ENCODE peak calls at places on chromosome 9, in ten cellular contexts. L, E, H, Y, Q, W, C, B, R and F are unnamed samples.

GRCh38 chr9:20597862-20598261 is 24.4 kb downstream of the MLLT3 start:
- DNase-seq in W (no peak), B (no peak), R (no peak), E (no peak), H (no peak), C (no peak), Q (no peak), Y (no peak), L (no peak), F (no peak)

GRCh38 chr9:137449931-137450537 is 8.9 kb upstream of the ENTPD8 start:
- DNase-seq in Q (no peak), W (no peak), Y (no peak), C (no peak), E (no peak), R (no peak), H (no peak), B (no peak), L (peak), F (no peak)

GRCh38 chr9:133968966-133969617 is 23.0 kb downstream of the VAV2 start:
- DNase-seq in R (no peak), H (no peak), E (no peak), B (no peak), Y (no peak), L (peak), Q (no peak), C (no peak), W (no peak), F (no peak)

GRCh38 chr9:135692410-135692809 is 6.9 kb downstream of the SOHLH1 start:
- DNase-seq in E (peak), C (no peak), Q (no peak), W (no peak), H (no peak), L (no peak), R (no peak), B (peak), Y (no peak), F (no peak)

GRCh38 chr9:109143881-109144562 is 23.0 kb downstream of the FRRS1L start:
- DNase-seq in W (peak), Q (no peak), B (no peak), Y (no peak), R (no peak), C (peak), L (no peak), E (peak), H (no peak), F (peak)

GRCh38 chr9:91303741-91304140 is 58.0 kb downstream of the AUH start:
- DNase-seq in E (no peak), R (no peak), Q (no peak), L (no peak), H (no peak), Y (no peak), W (no peak), B (no peak), C (no peak), F (no peak)

GRCh38 chr9:13388157-13388556 is 108.7 kb upstream of the MPDZ start:
- DNase-seq in R (no peak), B (no peak), E (peak), C (peak), W (no peak), Y (no peak), H (no peak), L (no peak), Q (no peak), F (no peak)

GRCh38 chr9:123929177-123929869 is 603 bp downstream of the DENND1A start:
- DNase-seq in R (no peak), H (no peak), Q (no peak), C (no peak), W (no peak), B (no peak), Y (peak), E (no peak), L (no peak), F (no peak)

GRCh38 chr9:114733814-114734213 is 51.8 kb upstream of the TEX48 start:
- DNase-seq in L (no peak), W (peak), C (peak), Y (no peak), B (no peak), H (no peak), R (no peak), E (peak), Q (peak), F (peak)

GRCh38 chr9:2053883-2054845 is 39.0 kb downstream of the SMARCA2 start:
- DNase-seq in C (peak), Q (no peak), H (no peak), R (no peak), L (no peak), E (peak), W (no peak), B (peak), Y (peak), F (peak)

GRCh38 chr9:135665795-135666189 is 2.7 kb downstream of the LCN9 start:
- DNase-seq in H (no peak), Q (no peak), B (no peak), C (no peak), W (no peak), E (no peak), L (no peak), Y (no peak), R (no peak), F (no peak)

DNA sequence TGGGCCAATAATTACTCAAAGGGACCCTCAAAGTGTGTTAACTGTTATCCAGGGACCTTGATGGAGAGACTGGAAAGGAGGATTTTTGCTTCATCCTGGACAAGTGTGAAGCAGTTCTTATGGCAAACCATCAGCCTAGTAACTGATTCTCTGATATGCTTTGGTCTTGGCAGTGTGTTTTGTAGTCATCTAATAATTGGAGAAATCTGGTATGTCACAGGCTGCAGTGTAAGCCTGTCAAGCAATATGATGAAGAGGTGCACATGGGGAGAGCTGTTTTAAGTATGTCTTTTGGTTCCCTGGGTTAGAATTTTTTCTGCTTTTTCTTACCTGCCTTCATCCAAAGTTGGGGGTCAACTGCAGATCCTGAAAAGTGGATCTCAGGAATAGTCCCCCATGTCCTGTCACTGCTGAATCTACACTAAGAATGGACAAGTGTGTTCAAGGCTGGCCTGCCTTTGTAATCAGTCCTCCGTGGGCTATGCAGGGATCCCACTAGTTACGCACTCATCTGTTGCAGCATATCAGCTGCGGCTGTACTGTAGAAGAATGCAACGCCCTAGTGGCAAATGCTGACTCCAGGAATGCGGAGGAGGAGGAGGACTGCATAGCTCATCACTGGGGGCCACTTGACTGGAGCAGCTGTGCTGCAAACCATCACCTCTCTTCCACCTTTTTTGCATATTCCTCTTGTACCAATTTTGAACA is 1.9 kb downstream of the SPTAN1 start:
- DNase-seq in R (no peak), H (peak), Y (peak), E (peak), C (peak), B (peak), L (peak), W (peak), Q (peak), F (peak)
- TF ChIP-seq CTCF in R (no peak), H (peak), Y (no peak), E (peak), C (no peak), B (no peak), L (peak), W (no peak), Q (peak), F (peak)

GRCh38 chr9:96217756-96218693 is 84.0 kb downstream of the HSD17B3 start:
- DNase-seq in C (peak), L (peak), R (peak), H (peak), Y (peak), Q (peak), E (peak), W (peak), B (peak), F (peak)

GRCh38 chr9:96217358-96217755 is 84.6 kb downstream of the HSD17B3 start:
- DNase-seq in Q (no peak), L (peak), B (no peak), R (no peak), W (no peak), E (no peak), H (no peak), C (no peak), Y (peak), F (no peak)

GRCh38 chr9:96222132-96222531 is 79.8 kb downstream of the HSD17B3 start:
- DNase-seq in E (peak), W (no peak), R (no peak), Y (no peak), H (no peak), Q (no peak), B (no peak), L (no peak), C (no peak), F (no peak)

GRCh38 chr9:96218821-96219614 is 83.0 kb downstream of the HSD17B3 start:
- DNase-seq in W (no peak), R (no peak), Q (no peak), B (no peak), L (no peak), Y (peak), H (no peak), C (no peak), E (no peak), F (no peak)

DNA sequence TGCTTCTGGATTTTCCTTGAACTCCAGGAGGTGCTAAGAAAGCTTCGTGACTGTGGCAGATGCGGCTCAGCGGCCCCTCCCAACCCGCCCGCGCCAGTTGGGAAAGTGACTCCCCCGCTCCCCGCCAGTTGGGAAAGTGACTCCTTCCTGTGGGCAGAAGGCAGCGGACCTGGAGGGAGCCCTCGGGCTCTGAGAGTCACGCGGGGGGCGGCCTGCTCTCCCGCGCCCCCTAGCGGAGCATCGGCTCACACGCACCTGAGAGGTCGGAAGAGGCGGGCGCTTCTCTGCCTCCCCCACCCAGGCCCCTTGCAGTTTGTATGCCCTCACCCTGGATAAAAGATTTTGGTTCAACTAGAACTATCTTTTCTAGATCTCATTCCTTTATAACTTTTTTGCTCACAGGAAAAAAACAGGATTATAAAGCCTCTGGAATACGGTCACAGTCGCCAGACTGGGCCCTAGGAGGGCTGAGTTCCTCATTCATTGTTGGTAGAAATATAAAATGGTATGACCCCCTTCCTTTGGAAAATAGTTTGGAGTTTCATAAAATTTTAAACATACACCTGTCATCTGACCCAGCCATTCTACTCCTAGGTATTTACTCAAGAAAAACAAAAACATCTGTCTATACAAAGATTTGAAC is 82.2 kb downstream of the HSD17B3 start:
- DNase-seq in C (peak), B (peak), R (peak), H (no peak), Q (no peak), L (peak), Y (peak), E (peak), W (peak), F (no peak)
- TF ChIP-seq CTCF in C (peak), B (peak), R (peak), H (peak), Q (peak), L (peak), Y (peak), E (peak), W (peak), F (peak)

GRCh38 chr9:6614489-6614888 is 31.0 kb downstream of the GLDC start:
- DNase-seq in E (no peak), Y (no peak), B (no peak), H (no peak), R (no peak), W (no peak), Q (no peak), C (no peak), L (no peak), F (no peak)
- TF ChIP-seq CTCF in E (no peak), Y (no peak), B (no peak), H (no peak), R (no peak), W (no peak), Q (no peak), C (no peak), L (no peak), F (no peak)

DNA sequence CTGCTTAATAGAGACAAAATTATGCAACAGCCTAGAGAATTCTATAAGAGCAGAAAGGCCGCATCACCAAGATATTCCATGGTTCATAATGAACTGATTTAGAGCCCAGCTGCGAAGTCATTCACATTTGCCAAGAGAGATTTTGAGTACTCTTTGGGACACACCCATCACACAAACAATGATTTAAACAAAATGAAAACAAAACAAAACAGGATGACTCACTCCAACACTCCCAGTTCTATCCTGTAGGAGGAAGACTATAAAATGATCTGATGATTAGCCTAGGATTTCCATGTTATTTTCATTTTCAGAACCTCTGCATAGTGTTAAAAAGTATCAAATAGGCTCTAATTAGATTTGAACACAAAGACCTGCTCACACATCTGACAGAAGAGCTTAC is 145.8 kb upstream of the GNA14 start:
- DNase-seq in W (no peak), B (peak), H (no peak), L (no peak), R (no peak), C (peak), E (peak), Q (peak), Y (no peak), F (peak)
- TF ChIP-seq CTCF in W (no peak), B (no peak), H (peak), L (no peak), R (peak), C (peak), E (peak), Q (peak), Y (no peak), F (peak)

GRCh38 chr9:94011134-94011533 is 56.0 kb upstream of the BARX1 start:
- DNase-seq in Q (no peak), Y (peak), L (no peak), H (no peak), E (peak), R (no peak), W (no peak), B (no peak), C (peak), F (no peak)

GRCh38 chr9:94014845-94015244 is 59.7 kb upstream of the BARX1 start:
- DNase-seq in W (no peak), R (no peak), Y (no peak), C (no peak), Q (no peak), B (no peak), L (no peak), H (no peak), E (no peak), F (no peak)

GRCh38 chr9:94017939-94018531 is 62.9 kb upstream of the BARX1 start:
- DNase-seq in R (no peak), L (no peak), C (peak), Y (no peak), Q (no peak), W (no peak), H (no peak), B (no peak), E (peak), F (no peak)

GRCh38 chr9:94016744-94017143 is 61.6 kb upstream of the BARX1 start:
- DNase-seq in E (no peak), W (no peak), Q (no peak), L (no peak), R (no peak), Y (no peak), H (no peak), B (no peak), C (no peak), F (no peak)

GRCh38 chr9:94014066-94014654 is 59.0 kb upstream of the BARX1 start:
- DNase-seq in E (peak), C (peak), L (no peak), W (peak), H (no peak), Q (no peak), B (no peak), Y (no peak), R (no peak), F (peak)
- TF ChIP-seq CTCF in E (peak), C (peak), L (peak), W (peak), H (peak), Q (peak), B (peak), Y (peak), R (peak), F (peak)